ENCODE peak calls at places on chromosomes 3 and 15, in eight cellular contexts. E, R, H, Z, G, K, M and U are unnamed samples.

GRCh38 chr3:190356246-190356645 is 31.7 kb upstream of the CLDN16 start:
- DNase-seq in E (no peak), R (no peak), H (no peak), Z (no peak), G (no peak), K (no peak), M (no peak), U (no peak)

GRCh38 chr3:135240426-135240825 is 445.4 kb downstream of the EPHB1 start:
- DNase-seq in E (no peak), R (no peak), H (no peak), Z (no peak), G (no peak), K (no peak), M (no peak), U (no peak)

GRCh38 chr3:81728766-81729544 is 32.5 kb downstream of the GBE1 start:
- DNase-seq in E (no peak), R (no peak), H (no peak), Z (no peak), G (no peak), K (no peak), M (no peak), U (no peak)

GRCh38 chr3:66797916-66798560 is 200.1 kb upstream of the KBTBD8 start:
- DNase-seq in E (no peak), R (peak), H (no peak), Z (peak), G (no peak), K (no peak), M (no peak), U (no peak)

GRCh38 chr3:24272408-24272807 is 222.2 kb downstream of the THRB start:
- DNase-seq in E (no peak), R (no peak), H (no peak), Z (no peak), G (no peak), K (no peak), M (no peak), U (no peak)

GRCh38 chr3:48595526-48596121 is 495 bp upstream of the COL7A1 start:
- DNase-seq in E (peak), R (peak), H (no peak), Z (peak), G (no peak), K (no peak), M (peak), U (no peak)

GRCh38 chr15:65309882-65310418 is 5.5 kb downstream of the RNU5B-1 start:
- DNase-seq in E (no peak), R (no peak), H (peak), Z (no peak), G (no peak), K (no peak), M (no peak), U (no peak)

GRCh38 chr3:135991621-135992020 is 26.1 kb downstream of the PPP2R3A start:
- DNase-seq in E (no peak), R (no peak), H (no peak), Z (no peak), G (no peak), K (no peak), M (no peak), U (no peak)

GRCh38 chr3:175311404-175311803 is 452.3 kb downstream of the NAALADL2 start:
- DNase-seq in E (no peak), R (no peak), H (no peak), Z (no peak), G (no peak), K (no peak), M (no peak), U (no peak)

GRCh38 chr3:28212681-28213080 is 28.7 kb upstream of the CMC1 start:
- DNase-seq in E (no peak), R (no peak), H (no peak), Z (no peak), G (no peak), K (no peak), M (no peak), U (no peak)

GRCh38 chr15:58472821-58473581 is 41.2 kb downstream of the LIPC start:
- DNase-seq in E (no peak), R (no peak), H (no peak), Z (no peak), G (no peak), K (no peak), M (no peak), U (no peak)

GRCh38 chr3:18222686-18223085 is 202.5 kb downstream of the SATB1 start:
- DNase-seq in E (no peak), R (no peak), H (no peak), Z (no peak), G (no peak), K (no peak), M (no peak), U (no peak)

GRCh38 chr3:175287361-175287963 is 428.3 kb downstream of the NAALADL2 start:
- DNase-seq in E (no peak), R (no peak), H (no peak), Z (no peak), G (no peak), K (no peak), M (no peak), U (no peak)

GRCh38 chr3:166114448-166114847 is 277.2 kb upstream of the BCHE start:
- DNase-seq in E (no peak), R (no peak), H (no peak), Z (no peak), G (no peak), K (no peak), M (no peak), U (no peak)

GRCh38 chr15:68894208-68894607 is 36.1 kb upstream of the SPESP1 start:
- DNase-seq in E (no peak), R (no peak), H (no peak), Z (no peak), G (peak), K (no peak), M (no peak), U (no peak)

GRCh38 chr3:140135461-140135860 is 200.5 kb downstream of the CLSTN2 start:
- DNase-seq in E (no peak), R (no peak), H (no peak), Z (no peak), G (no peak), K (no peak), M (no peak), U (no peak)

GRCh38 chr3:41330465-41330864 is 131.2 kb downstream of the CTNNB1 start:
- DNase-seq in E (no peak), R (no peak), H (no peak), Z (no peak), G (no peak), K (no peak), M (no peak), U (no peak)

GRCh38 chr3:183268361-183268760 is 15.3 kb downstream of the B3GNT5 start:
- DNase-seq in E (no peak), R (no peak), H (no peak), Z (no peak), G (no peak), K (no peak), M (no peak), U (no peak)

GRCh38 chr15:65192016-65192415 is 6.9 kb upstream of the CLPX start:
- DNase-seq in E (no peak), R (no peak), H (peak), Z (no peak), G (no peak), K (peak), M (peak), U (no peak)

GRCh38 chr3:51968175-51968681 is 974 bp upstream of the PCBP4 start:
- DNase-seq in E (no peak), R (no peak), H (no peak), Z (no peak), G (no peak), K (no peak), M (peak), U (no peak)

GRCh38 chr15:90495067-90495466 is 34.7 kb upstream of the CRTC3 start:
- DNase-seq in E (no peak), R (no peak), H (no peak), Z (no peak), G (no peak), K (no peak), M (no peak), U (no peak)

GRCh38 chr3:85567074-85567676 is 608.4 kb downstream of the CADM2 start:
- DNase-seq in E (no peak), R (peak), H (no peak), Z (peak), G (no peak), K (no peak), M (peak), U (no peak)

GRCh38 chr3:78258798-78259197 is 1218.9 kb downstream of the ROBO2 start:
- DNase-seq in E (no peak), R (no peak), H (no peak), Z (no peak), G (no peak), K (no peak), M (no peak), U (no peak)

GRCh38 chr15:62665449-62665848 is 377.1 kb upstream of the TPM1 start:
- DNase-seq in E (no peak), R (no peak), H (no peak), Z (no peak), G (no peak), K (no peak), M (peak), U (no peak)

GRCh38 chr3:57227930-57228733 is 603 bp downstream of the APPL1 start:
- DNase-seq in E (peak), R (peak), H (peak), Z (peak), G (no peak), K (no peak), M (no peak), U (peak)

GRCh38 chr3:179446501-179446900 is 4.8 kb downstream of the GNB4 start:
- DNase-seq in E (no peak), R (no peak), H (no peak), Z (no peak), G (no peak), K (peak), M (peak), U (no peak)

GRCh38 chr3:190718691-190719090 is 143.8 kb downstream of the GMNC start:
- DNase-seq in E (no peak), R (no peak), H (no peak), Z (no peak), G (no peak), K (no peak), M (no peak), U (no peak)

GRCh38 chr3:184965639-184966430 is 153.9 kb downstream of the VPS8 start:
- DNase-seq in E (no peak), R (no peak), H (no peak), Z (no peak), G (no peak), K (no peak), M (no peak), U (no peak)

GRCh38 chr3:193909387-193909786 is 226.6 kb upstream of the HES1 start:
- DNase-seq in E (no peak), R (no peak), H (no peak), Z (no peak), G (no peak), K (no peak), M (no peak), U (no peak)

GRCh38 chr3:69738291-69738690 is 973 bp upstream of the MITF start:
- DNase-seq in E (no peak), R (no peak), H (no peak), Z (no peak), G (no peak), K (no peak), M (no peak), U (no peak)

GRCh38 chr3:106438916-106439315 is 570.1 kb upstream of the CBLB start:
- DNase-seq in E (no peak), R (no peak), H (no peak), Z (no peak), G (no peak), K (no peak), M (no peak), U (no peak)

GRCh38 chr3:154778057-154778456 is 302.1 kb upstream of the MME start:
- DNase-seq in E (no peak), R (no peak), H (no peak), Z (no peak), G (no peak), K (no peak), M (no peak), U (no peak)

GRCh38 chr3:69938061-69938460 is 61.5 kb upstream of the SAMMSON start:
- DNase-seq in E (no peak), R (no peak), H (no peak), Z (no peak), G (no peak), K (no peak), M (no peak), U (no peak)

GRCh38 chr15:42511010-42511396 is 15.6 kb downstream of the SNAP23 start:
- DNase-seq in E (no peak), R (no peak), H (no peak), Z (no peak), G (no peak), K (no peak), M (no peak), U (no peak)

GRCh38 chr15:73633991-73634495 is 854 bp upstream of the NPTN start:
- DNase-seq in E (no peak), R (no peak), H (no peak), Z (no peak), G (no peak), K (peak), M (peak), U (no peak)

GRCh38 chr3:130700541-130700940 is 46.1 kb downstream of the PIK3R4 start:
- DNase-seq in E (no peak), R (no peak), H (no peak), Z (no peak), G (no peak), K (no peak), M (no peak), U (no peak)

DNA sequence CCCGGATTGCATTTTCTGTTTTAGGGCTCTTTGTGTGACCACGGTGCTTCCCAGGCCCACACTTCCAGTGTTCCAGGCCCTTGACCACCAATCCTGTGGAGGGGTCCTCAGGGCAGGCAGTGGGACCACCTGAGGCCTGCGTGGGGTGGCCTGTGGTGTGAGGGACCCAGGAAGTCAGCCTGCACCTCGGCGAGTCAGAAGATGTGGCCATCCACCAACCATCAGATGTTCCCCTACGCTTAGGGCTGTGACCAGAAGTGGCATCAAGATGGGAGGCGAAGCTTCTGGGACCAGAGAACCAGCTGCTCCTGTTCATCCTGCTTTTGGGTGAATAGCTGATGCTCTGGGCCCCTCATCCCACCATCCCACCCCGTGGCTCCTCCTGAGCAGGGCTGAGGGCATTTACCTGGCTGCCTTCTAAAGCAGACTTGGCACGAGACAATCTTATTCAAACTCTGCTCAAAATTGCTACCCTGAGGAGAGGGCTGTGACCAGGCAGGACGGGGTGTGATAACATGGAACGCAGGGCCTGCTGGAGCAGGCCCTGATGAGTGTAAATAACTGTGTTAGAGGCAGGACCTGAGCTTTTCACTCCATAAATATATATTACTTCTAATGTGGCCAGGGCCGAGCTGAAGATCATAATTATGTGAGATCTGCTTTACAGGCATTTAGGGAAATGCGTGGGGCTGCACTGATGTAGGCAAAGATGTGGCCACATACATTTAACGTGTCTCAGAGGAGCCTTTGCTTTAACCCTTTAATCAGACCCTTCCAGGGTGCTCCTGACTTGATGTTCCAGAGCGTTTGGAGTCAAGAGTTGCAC is 28.8 kb downstream of the SMAD3 start:
- DNase-seq in E (no peak), R (no peak), H (peak), Z (no peak), G (no peak), K (no peak), M (no peak), U (no peak)
- TF ChIP-seq POLR2A in E (no peak), R (no peak), H (no peak), Z (no peak), G (no peak), K (no peak), M (no peak), U (no peak)

GRCh38 chr15:39429898-39430357 is 151.0 kb upstream of the THBS1 start:
- DNase-seq in E (no peak), R (peak), H (no peak), Z (no peak), G (no peak), K (no peak), M (peak), U (no peak)
- TF ChIP-seq POLR2AphosphoS5 in E (no peak), R (no peak), H (no peak), Z (no peak), G (no peak), K (no peak), M (no peak), U (no peak)

GRCh38 chr3:149221783-149222517 is at the start of gene CP:
- DNase-seq in E (peak), R (no peak), H (no peak), Z (no peak), G (no peak), K (no peak), M (peak), U (no peak)
- TF ChIP-seq POLR2A in E (no peak), R (no peak), H (no peak), Z (no peak), G (no peak), K (no peak), M (peak), U (no peak)

GRCh38 chr3:185976977-185977678 is 39.3 kb upstream of the TRA2B start:
- DNase-seq in E (peak), R (peak), H (peak), Z (peak), G (peak), K (peak), M (peak), U (peak)
- TF ChIP-seq POLR2AphosphoS5 in E (no peak), R (no peak), H (no peak), Z (no peak), G (no peak), K (no peak), M (no peak), U (no peak)

GRCh38 chr15:84079885-84080777 is 155.4 kb upstream of the GOLGA6L4 start:
- DNase-seq in E (peak), R (peak), H (peak), Z (peak), G (no peak), K (no peak), M (no peak), U (peak)
- TF ChIP-seq POLR2A in E (no peak), R (no peak), H (no peak), Z (no peak), G (no peak), K (no peak), M (no peak), U (no peak)

GRCh38 chr15:44565387-44566169 is 28.6 kb downstream of the EIF3J start:
- DNase-seq in E (no peak), R (no peak), H (no peak), Z (no peak), G (no peak), K (no peak), M (no peak), U (no peak)

GRCh38 chr15:44568338-44568737 is 31.4 kb downstream of the EIF3J start:
- DNase-seq in E (no peak), R (no peak), H (no peak), Z (no peak), G (no peak), K (no peak), M (no peak), U (no peak)

GRCh38 chr15:44569316-44569715 is 32.4 kb downstream of the EIF3J start:
- DNase-seq in E (no peak), R (no peak), H (no peak), Z (no peak), G (no peak), K (no peak), M (no peak), U (no peak)

DNA sequence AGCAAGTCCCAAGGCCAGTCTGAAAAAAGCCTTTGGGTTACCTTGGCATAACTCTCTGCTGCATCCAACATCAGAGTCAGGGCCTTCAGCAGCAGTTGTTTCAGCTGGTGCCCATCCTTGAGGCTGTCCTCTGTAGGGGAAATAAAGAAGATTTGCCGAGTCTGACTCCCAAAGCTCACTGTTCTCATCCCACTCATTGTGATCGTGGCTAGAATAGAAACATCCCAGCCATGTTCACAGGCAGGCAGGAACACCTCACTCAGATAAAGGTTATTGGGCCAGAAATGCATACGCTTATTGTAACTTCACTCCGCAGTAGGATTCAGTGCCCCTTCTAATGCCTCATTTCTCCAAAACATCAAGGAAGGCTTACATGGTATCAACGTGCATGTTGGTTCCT is 29.2 kb downstream of the EIF3J start:
- DNase-seq in E (no peak), R (no peak), H (no peak), Z (no peak), G (no peak), K (no peak), M (no peak), U (no peak)
- TF ChIP-seq POLR2AphosphoS5 in E (no peak), R (no peak), H (no peak), Z (no peak), G (no peak), K (peak), M (no peak), U (no peak)

DNA sequence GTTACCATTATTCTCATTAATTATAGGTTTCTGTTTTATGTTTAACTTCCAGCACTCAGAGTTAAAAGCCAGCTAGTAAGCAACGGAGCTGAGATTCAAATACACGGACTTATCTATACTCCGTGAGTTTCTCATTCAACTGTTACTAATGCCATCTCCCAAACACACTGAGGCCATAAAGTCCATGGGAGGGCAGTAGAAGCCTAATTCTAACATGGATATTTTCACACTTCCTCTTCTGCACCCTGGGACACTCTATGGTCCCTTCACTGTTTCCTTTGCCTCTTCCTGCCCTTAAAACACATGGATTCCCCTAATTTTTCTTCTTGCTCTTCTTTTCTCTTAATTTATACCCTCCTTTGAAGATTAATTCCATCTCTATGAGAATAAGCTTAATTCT is 245.0 kb downstream of the KLF13 start:
- DNase-seq in E (no peak), R (no peak), H (no peak), Z (no peak), G (no peak), K (no peak), M (no peak), U (no peak)
- TF ChIP-seq POLR2A in E (no peak), R (no peak), H (no peak), Z (no peak), G (no peak), K (no peak), M (no peak), U (no peak)

GRCh38 chr3:159775372-159775961 is 213.2 kb upstream of the IL12A start:
- DNase-seq in E (peak), R (no peak), H (no peak), Z (peak), G (no peak), K (no peak), M (no peak), U (no peak)
- TF ChIP-seq POLR2AphosphoS5 in E (peak), R (peak), H (no peak), Z (no peak), G (peak), K (no peak), M (no peak), U (no peak)

GRCh38 chr3:123021388-123021787 is 6.2 kb downstream of the SEMA5B start:
- DNase-seq in E (no peak), R (no peak), H (no peak), Z (no peak), G (no peak), K (no peak), M (no peak), U (no peak)

GRCh38 chr3:123025642-123026521 is 1.7 kb downstream of the SEMA5B start:
- DNase-seq in E (no peak), R (no peak), H (no peak), Z (peak), G (no peak), K (no peak), M (no peak), U (no peak)

GRCh38 chr3:123021986-123022510 is 5.5 kb downstream of the SEMA5B start:
- DNase-seq in E (no peak), R (no peak), H (no peak), Z (no peak), G (no peak), K (no peak), M (no peak), U (no peak)

GRCh38 chr3:123026551-123027291 is 842 bp downstream of the SEMA5B start:
- DNase-seq in E (no peak), R (peak), H (peak), Z (peak), G (no peak), K (no peak), M (no peak), U (peak)

GRCh38 chr3:123024056-123024455 is 3.5 kb downstream of the SEMA5B start:
- DNase-seq in E (no peak), R (no peak), H (no peak), Z (no peak), G (no peak), K (no peak), M (no peak), U (no peak)
- TF ChIP-seq POLR2A in E (no peak), R (no peak), H (no peak), Z (no peak), G (no peak), K (no peak), M (no peak), U (no peak)